ENCODE peak calls at places on chromosomes 1 and 21, in seven cellular contexts. U is mammary epithelial cell, K is fibroblast of lung, O is IMR-90, L is GM23248, S is PC-3, V is neural progenitor cell. I is an unnamed sample. For H4K20me1, the result is how much of the 10 kb centered on the place peaks cover.

GRCh38 chr1:160366731-160367515 is at the start of gene NHLH1:
- DNase-seq in V (no peak), O (no peak), S (no peak), U (no peak), K (no peak), L (no peak), I (no peak)

GRCh38 chr1:9181990-9182783 is 52.4 kb upstream of the H6PD start:
- DNase-seq in U (peak), L (peak), K (no peak), O (no peak), V (peak), S (peak), I (no peak)

GRCh38 chr1:115499253-115499652 is 142.5 kb upstream of the VANGL1 start:
- DNase-seq in O (no peak), U (no peak), L (no peak), K (no peak), S (no peak), V (no peak), I (no peak)

GRCh38 chr1:97654866-97655265 is 266.0 kb downstream of the DPYD start:
- DNase-seq in S (no peak), V (no peak), K (peak), L (no peak), O (no peak), U (no peak), I (no peak)

GRCh38 chr1:77459881-77460280 is 178.1 kb downstream of the AK5 start:
- DNase-seq in V (no peak), L (peak), O (peak), U (no peak), K (peak), S (no peak), I (no peak)

GRCh38 chr1:36591278-36591677 is 108.6 kb upstream of the CSF3R start:
- DNase-seq in V (no peak), K (no peak), U (no peak), L (no peak), S (no peak), O (no peak), I (no peak)

GRCh38 chr21:36980280-36981048 is 14.0 kb upstream of the HLCS start:
- DNase-seq in O (no peak), K (peak), U (no peak), L (peak), S (peak), V (peak), I (no peak)

GRCh38 chr1:53652441-53653199 is 86.3 kb downstream of the GLIS1 start:
- DNase-seq in O (peak), U (no peak), L (no peak), K (no peak), S (no peak), V (no peak), I (no peak)

GRCh38 chr1:199422206-199422605 is 605.3 kb upstream of the NR5A2 start:
- DNase-seq in S (peak), O (peak), U (peak), V (peak), L (peak), K (peak), I (no peak)

GRCh38 chr1:183879966-183880365 is 75.0 kb downstream of the RGL1 start:
- DNase-seq in K (no peak), U (no peak), S (no peak), V (no peak), O (no peak), L (no peak), I (no peak)

GRCh38 chr1:155473422-155473821 is 89.2 kb downstream of the ASH1L start:
- DNase-seq in U (no peak), L (no peak), V (no peak), S (no peak), O (no peak), K (no peak), I (no peak)

GRCh38 chr1:22323846-22324504 is 127.7 kb upstream of the ZBTB40 start:
- DNase-seq in U (no peak), O (no peak), K (no peak), V (no peak), L (no peak), S (no peak), I (no peak)

GRCh38 chr1:56838726-56839125 is 15.9 kb upstream of the C8A start:
- DNase-seq in S (no peak), U (no peak), L (peak), V (no peak), O (peak), K (peak), I (no peak)

GRCh38 chr1:57711326-57711725 is 287.5 kb upstream of the DAB1 start:
- DNase-seq in U (peak), S (no peak), L (no peak), V (no peak), K (no peak), O (no peak), I (no peak)

GRCh38 chr21:17391811-17392340 is 121.0 kb upstream of the CXADR start:
- DNase-seq in L (no peak), K (no peak), U (no peak), S (peak), O (no peak), V (no peak), I (no peak)

GRCh38 chr1:201899683-201900429 is 11.2 kb downstream of the SHISA4 start:
- DNase-seq in K (no peak), U (no peak), V (no peak), O (no peak), L (no peak), S (no peak), I (no peak)

GRCh38 chr1:244218220-244218619 is 167.1 kb downstream of the ZBTB18 start:
- DNase-seq in U (no peak), S (no peak), O (no peak), L (no peak), V (peak), K (no peak), I (no peak)

GRCh38 chr1:145892486-145893087 is 6.9 kb upstream of the ANKRD35 start:
- DNase-seq in L (peak), S (peak), U (no peak), O (peak), V (no peak), K (peak), I (no peak)

GRCh38 chr21:42317341-42317741 is 2.1 kb upstream of the TFF3 start:
- DNase-seq in O (no peak), S (no peak), V (no peak), U (no peak), K (no peak), L (no peak), I (no peak)

GRCh38 chr1:155177192-155177917 is 3.7 kb downstream of the TRIM46 start:
- DNase-seq in V (no peak), L (no peak), O (no peak), U (no peak), S (peak), K (no peak), I (no peak)

GRCh38 chr1:21939650-21940374 is 2.7 kb upstream of the HSPG2 start:
- DNase-seq in L (peak), K (peak), V (no peak), S (peak), O (peak), U (peak), I (no peak)

GRCh38 chr1:149888999-149889289 is 10.4 kb upstream of the BOLA1 start:
- DNase-seq in K (no peak), V (peak), O (peak), S (peak), U (peak), L (peak), I (no peak)

GRCh38 chr1:226034482-226034881 is 28.0 kb upstream of the H3-3A start:
- DNase-seq in L (peak), U (peak), V (no peak), K (peak), O (peak), S (peak), I (no peak)

GRCh38 chr1:41735587-41736290 is 183.0 kb downstream of the HIVEP3 start:
- DNase-seq in S (no peak), L (no peak), U (no peak), K (no peak), O (no peak), V (peak), I (no peak)

DNA sequence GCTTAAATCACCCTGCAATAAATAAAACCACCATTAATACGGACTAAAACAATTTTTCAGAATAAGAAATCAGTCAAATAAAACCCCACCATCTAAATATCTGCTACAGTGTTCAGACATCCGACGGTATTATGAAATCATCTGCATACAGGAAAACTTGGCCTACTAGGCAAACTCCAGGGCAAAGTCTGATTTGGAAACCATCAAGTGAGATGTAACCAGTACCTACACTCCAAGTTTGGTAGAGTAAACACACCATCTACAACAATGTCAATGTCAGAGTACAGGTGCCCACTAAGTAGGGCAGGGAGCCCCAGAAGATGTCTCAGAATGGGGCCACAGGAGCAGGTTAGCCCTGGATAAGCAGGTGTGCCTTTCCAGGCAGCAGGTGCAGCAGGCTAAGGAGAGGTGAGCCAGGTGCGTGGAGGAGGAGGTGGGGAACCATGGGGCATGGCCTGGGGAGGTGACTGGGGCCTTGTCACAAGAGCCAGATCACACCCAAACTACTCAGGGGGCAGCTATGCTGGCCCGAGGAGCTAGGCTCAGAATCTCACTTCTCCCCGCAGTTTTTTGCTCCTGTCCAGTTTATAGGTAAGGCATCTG is 59.6 kb downstream of the CAPZB start:
- DNase-seq in S (no peak), O (no peak), V (no peak), U (no peak), L (no peak), K (no peak), I (no peak)
- H4K20me1 ChIP-seq in S (under half), O (half or more), V (half or more), U (under half), L (under half), K (under half), I (under half)

DNA sequence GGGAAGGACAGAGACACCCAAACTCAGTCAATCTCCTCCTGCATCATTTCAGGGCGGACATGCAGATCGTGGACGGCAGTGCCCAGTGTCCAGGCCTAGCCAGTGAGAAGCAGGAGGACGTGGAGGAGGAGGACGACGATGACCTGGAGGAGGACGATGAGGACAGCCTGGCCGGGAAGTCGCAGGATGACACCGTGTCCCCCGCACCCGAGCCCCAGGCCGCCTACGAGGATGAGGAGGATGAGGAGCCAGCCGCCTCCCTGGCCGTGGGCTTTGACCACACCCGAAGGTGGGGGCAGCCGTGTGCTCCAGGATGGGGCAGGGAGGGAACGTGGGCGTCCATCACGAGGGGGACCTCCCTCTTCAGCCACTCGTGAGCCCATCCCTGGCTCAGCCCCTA is 23.6 kb upstream of the ARHGEF16 start:
- DNase-seq in O (no peak), U (no peak), S (no peak), K (no peak), L (no peak), V (no peak), I (no peak)
- H3K4me2 ChIP-seq in O (no peak), U (no peak), S (no peak), K (no peak), L (no peak), V (no peak), I (no peak)

GRCh38 chr1:26297791-26298124 is 8.7 kb downstream of the UBXN11 start:
- DNase-seq in V (no peak), U (no peak), S (no peak), O (no peak), K (no peak), L (no peak), I (no peak)
- H4K20me1 ChIP-seq in V (under half), U (under half), S (under half), O (under half), K (under half), L (under half), I (under half)

GRCh38 chr1:27601321-27601770 is 2.6 kb downstream of the AHDC1 start:
- DNase-seq in O (no peak), S (no peak), V (no peak), L (peak), K (no peak), U (no peak), I (no peak)
- H3K4me2 ChIP-seq in O (peak), S (peak), V (peak), L (peak), K (peak), U (peak), I (peak)

DNA sequence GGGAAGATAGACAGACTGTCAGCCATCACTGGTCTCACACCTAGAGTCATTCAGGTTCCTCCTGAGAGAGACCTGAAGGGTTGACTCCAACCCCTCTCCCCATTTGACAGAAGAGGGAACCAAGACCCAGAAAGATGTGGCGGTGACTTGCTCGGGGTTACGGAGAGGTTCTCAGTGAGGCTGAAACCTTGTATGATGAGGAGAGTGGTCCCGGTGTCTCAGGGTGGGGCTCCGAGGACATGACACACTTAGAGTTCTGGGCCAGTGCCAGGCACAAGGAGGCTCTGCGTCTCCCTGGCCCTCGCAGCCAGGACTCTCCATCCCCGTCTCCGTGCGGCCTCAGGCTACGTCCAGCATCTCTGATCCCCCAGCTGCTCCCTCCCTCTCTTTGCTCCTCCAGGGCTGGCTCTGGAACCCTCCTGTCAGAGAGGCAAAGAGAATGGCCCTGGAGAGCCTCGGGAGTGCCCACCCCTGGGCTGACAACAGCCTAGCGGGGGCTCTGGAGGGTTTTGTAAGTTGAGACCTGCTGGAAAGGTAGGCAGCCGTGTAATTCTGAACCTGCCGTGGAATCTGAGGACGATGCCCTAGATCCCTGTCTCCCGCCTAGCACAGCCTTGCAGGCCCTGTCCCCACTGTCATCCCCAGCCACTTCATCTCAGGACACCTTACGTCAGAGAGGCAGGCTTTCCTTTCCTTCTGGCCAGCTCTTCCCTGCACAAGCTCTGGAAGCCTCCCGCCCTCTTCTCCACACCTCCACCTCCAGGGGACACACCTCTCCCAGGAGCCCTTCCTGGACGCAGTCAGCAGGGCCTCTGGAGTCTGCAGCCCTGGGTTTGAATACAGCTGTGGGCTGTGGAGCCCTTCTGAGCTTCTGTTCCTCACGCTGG is 4.1 kb downstream of the EFHD2 start:
- DNase-seq in K (no peak), V (no peak), S (no peak), U (no peak), O (no peak), L (no peak), I (no peak)
- H4K20me1 ChIP-seq in K (under half), V (under half), S (under half), U (under half), O (under half), L (under half), I (under half)

DNA sequence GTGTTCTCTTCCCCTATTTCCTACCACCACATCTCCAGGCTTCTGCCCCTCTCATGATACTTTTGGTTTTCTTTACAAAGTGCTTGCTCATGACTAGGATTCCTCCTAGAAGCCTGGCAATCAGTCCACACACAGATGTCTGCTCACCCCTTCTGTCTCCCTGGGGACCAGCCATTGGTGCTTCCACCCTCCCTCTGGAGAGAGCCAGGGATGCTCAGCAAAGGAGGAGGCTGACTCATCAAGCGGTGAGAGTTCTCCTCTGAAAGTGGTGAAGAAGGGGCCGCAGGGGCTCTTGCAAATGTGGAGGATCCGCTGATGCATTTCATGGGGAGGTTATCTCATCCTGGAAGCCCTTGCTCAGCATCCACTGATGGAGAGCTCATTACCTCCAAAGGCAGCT is 14.5 kb downstream of the NT5C1A start:
- DNase-seq in V (no peak), U (no peak), S (no peak), L (peak), K (no peak), O (peak), I (no peak)
- H3K4me2 ChIP-seq in V (no peak), U (no peak), S (no peak), L (no peak), K (no peak), O (no peak), I (peak)

GRCh38 chr1:206120406-206120805 is 3.2 kb upstream of the AVPR1B start:
- DNase-seq in K (no peak), U (no peak), S (no peak), V (no peak), O (no peak), L (no peak), I (no peak)
- H4K20me1 ChIP-seq in K (under half), U (under half), S (under half), V (under half), O (under half), L (under half), I (under half)

GRCh38 chr1:157287462-157287861 is 149.3 kb upstream of the ETV3 start:
- DNase-seq in V (no peak), O (no peak), S (no peak), L (no peak), K (no peak), U (no peak), I (no peak)

GRCh38 chr1:157286646-157287420 is 148.6 kb upstream of the ETV3 start:
- DNase-seq in L (no peak), S (no peak), U (no peak), K (no peak), O (no peak), V (no peak), I (no peak)

GRCh38 chr1:157289001-157289400 is 150.8 kb upstream of the ETV3 start:
- DNase-seq in V (no peak), S (no peak), O (no peak), L (peak), K (no peak), U (no peak), I (no peak)

GRCh38 chr1:157288511-157288910 is 150.3 kb upstream of the ETV3 start:
- DNase-seq in L (peak), K (no peak), S (no peak), V (no peak), U (no peak), O (no peak), I (no peak)

GRCh38 chr1:157288006-157288405 is 149.8 kb upstream of the ETV3 start:
- DNase-seq in K (no peak), V (no peak), U (no peak), S (no peak), L (no peak), O (no peak), I (no peak)
- H3K4me2 ChIP-seq in K (no peak), V (no peak), U (no peak), S (no peak), L (no peak), O (no peak), I (no peak)

GRCh38 chr1:230090194-230090711 is 23.2 kb downstream of the GALNT2 start:
- DNase-seq in V (no peak), L (peak), O (peak), S (peak), K (peak), U (no peak), I (no peak)
- H4K20me1 ChIP-seq in V (under half), L (under half), O (under half), S (under half), K (under half), U (under half), I (under half)

I was measured in OCI-LY7.